ENCODE peak calls at places on chromosomes 13 and 19, in eight cellular contexts. X is mesendoderm; U is activated T-helper 1 cell treated with Interleukin-2 at 50 U/mL for 16 hours; V is GM12864; A is lung microvascular endothelial cell; F is HuH-7.5; I is CD8-positive, alpha-beta memory T cell; N is stimulated activated CD4-positive, alpha-beta T cell treated with anti-CD3 and anti-CD28 coated beads, Interleukin-1b, Interleukin-23, amount 100 ng/mL, for 48 hours. E is an unnamed sample.

GRCh38 chr13:24459234-24459633 is 53.3 kb downstream of the PARP4 start:
- DNase-seq in X (no peak), U (no peak), V (peak; percentile 15), A (peak; percentile 50), F (no peak), I (no peak), N (peak; percentile 10), E (peak; percentile 15)

GRCh38 chr19:56309511-56310185 is 5.0 kb downstream of the ZSCAN5A start:
- DNase-seq in X (peak; percentile 78), U (no peak), V (no peak), A (peak; percentile 64), F (peak; percentile 71), I (peak; percentile 40), N (peak; percentile 71), E (peak; percentile 46)

GRCh38 chr19:10503002-10503789 is at the start of gene KEAP1:
- DNase-seq in X (peak; percentile 70), U (peak; percentile 10), V (no peak), A (peak; percentile 60), F (no peak), I (no peak), N (peak; percentile 25), E (no peak)

GRCh38 chr19:33402421-33403220 is 29.1 kb downstream of the CEBPG start:
- DNase-seq in X (no peak), U (no peak), V (no peak), A (no peak), F (no peak), I (no peak), N (no peak), E (no peak)

GRCh38 chr13:110364081-110364480 is 57.0 kb downstream of the COL4A2 start:
- DNase-seq in X (no peak), U (no peak), V (no peak), A (no peak), F (no peak), I (no peak), N (no peak), E (no peak)

GRCh38 chr19:55563261-55563690 is 17.4 kb downstream of the ZNF579 start:
- DNase-seq in X (no peak), U (no peak), V (no peak), A (no peak), F (no peak), I (no peak), N (no peak), E (no peak)

GRCh38 chr19:13117772-13118423 is at the start of gene NACC1:
- DNase-seq in X (peak; percentile 95), U (peak; percentile 85), V (no peak), A (peak; percentile 93), F (peak; percentile 97), I (peak; percentile 87), N (peak; percentile 92), E (peak; percentile 92)

GRCh38 chr13:98879965-98880364 is 97.9 kb downstream of the DOCK9 start:
- DNase-seq in X (no peak), U (no peak), V (no peak), A (no peak), F (no peak), I (no peak), N (no peak), E (no peak)

GRCh38 chr13:35888327-35888940 is 242.7 kb downstream of the DCLK1 start:
- DNase-seq in X (peak; percentile 13), U (no peak), V (no peak), A (no peak), F (no peak), I (no peak), N (no peak), E (no peak)

GRCh38 chr19:2648528-2648937 is 54.0 kb downstream of the GNG7 start:
- DNase-seq in X (peak; percentile 73), U (peak; percentile 53), V (no peak), A (peak; percentile 86), F (peak; percentile 92), I (peak; percentile 57), N (peak; percentile 70), E (peak; percentile 41)

GRCh38 chr19:12194827-12195500 is 32.1 kb downstream of the ZNF136 start:
- DNase-seq in X (peak; percentile 92), U (peak; percentile 26), V (no peak), A (no peak), F (no peak), I (peak; percentile 60), N (peak; percentile 85), E (peak; percentile 13)

GRCh38 chr13:21055016-21055415 is 6.4 kb downstream of the LATS2 start:
- DNase-seq in X (no peak), U (no peak), V (no peak), A (no peak), F (no peak), I (no peak), N (no peak), E (no peak)

GRCh38 chr19:37763488-37763887 is 15.9 kb downstream of the ZNF573 start:
- DNase-seq in X (no peak), U (no peak), V (no peak), A (no peak), F (no peak), I (no peak), N (peak; percentile 13), E (no peak)

GRCh38 chr13:84951128-84951527 is 848.1 kb downstream of the SLITRK6 start:
- DNase-seq in X (no peak), U (no peak), V (no peak), A (no peak), F (no peak), I (no peak), N (no peak), E (no peak)

GRCh38 chr13:44397766-44398223 is 24.2 kb downstream of the SERP2 start:
- DNase-seq in X (no peak), U (no peak), V (no peak), A (no peak), F (no peak), I (no peak), N (no peak), E (no peak)

GRCh38 chr19:6393982-6394412 is 1.0 kb upstream of the GTF2F1 start:
- DNase-seq in X (no peak), U (no peak), V (peak; percentile 73), A (no peak), F (peak; percentile 72), I (no peak), N (peak; percentile 84), E (no peak)

GRCh38 chr13:109145631-109146030 is 516.2 kb downstream of the MYO16 start:
- DNase-seq in X (peak; percentile 65), U (no peak), V (no peak), A (peak; percentile 68), F (peak; percentile 15), I (no peak), N (no peak), E (no peak)

GRCh38 chr19:47414469-47414868 is 4.9 kb downstream of the MEIS3 start:
- DNase-seq in X (peak; percentile 73), U (no peak), V (no peak), A (peak; percentile 72), F (peak; percentile 86), I (no peak), N (no peak), E (no peak)

GRCh38 chr19:53944416-53944815 is 18.3 kb upstream of the CACNG8 start:
- DNase-seq in X (no peak), U (no peak), V (no peak), A (no peak), F (no peak), I (no peak), N (no peak), E (no peak)

GRCh38 chr13:21010621-21011020 is 50.8 kb downstream of the LATS2 start:
- DNase-seq in X (peak; percentile 66), U (no peak), V (no peak), A (no peak), F (no peak), I (no peak), N (no peak), E (no peak)

GRCh38 chr13:59424661-59425060 is 739.1 kb downstream of the DIAPH3 start:
- DNase-seq in X (no peak), U (no peak), V (no peak), A (no peak), F (no peak), I (no peak), N (no peak), E (no peak)

GRCh38 chr13:40366119-40366518 is 300.3 kb downstream of the FOXO1 start:
- DNase-seq in X (no peak), U (no peak), V (no peak), A (no peak), F (no peak), I (no peak), N (no peak), E (no peak)

GRCh38 chr19:22052644-22053013 is 345 bp downstream of the ZNF257 start:
- DNase-seq in X (no peak), U (peak; percentile 9), V (no peak), A (peak; percentile 7), F (no peak), I (no peak), N (peak; percentile 10), E (no peak)

GRCh38 chr19:44757057-44757734 is 8.7 kb downstream of the BCL3 start:
- DNase-seq in X (no peak), U (no peak), V (no peak), A (no peak), F (no peak), I (no peak), N (no peak), E (no peak)

GRCh38 chr19:13579388-13580060 is 73.2 kb upstream of the CACNA1A start:
- DNase-seq in X (peak; percentile 21), U (no peak), V (no peak), A (no peak), F (no peak), I (no peak), N (no peak), E (no peak)

GRCh38 chr19:31066385-31066784 is 282.9 kb downstream of the TSHZ3 start:
- DNase-seq in X (peak; percentile 42), U (no peak), V (no peak), A (no peak), F (no peak), I (no peak), N (no peak), E (no peak)

GRCh38 chr19:19436137-19436691 is 30.7 kb downstream of the GATAD2A start:
- DNase-seq in X (no peak), U (no peak), V (no peak), A (no peak), F (no peak), I (no peak), N (no peak), E (no peak)

GRCh38 chr13:40230833-40231266 is 435.6 kb downstream of the FOXO1 start:
- DNase-seq in X (no peak), U (no peak), V (no peak), A (peak; percentile 37), F (no peak), I (no peak), N (no peak), E (no peak)

GRCh38 chr19:46919324-46919723 is 58.5 kb downstream of the ARHGAP35 start:
- DNase-seq in X (no peak), U (no peak), V (no peak), A (no peak), F (no peak), I (no peak), N (peak; percentile 33), E (peak; percentile 30)